ENCODE peak calls at places on chromosomes 12 and 14, in four cellular contexts. A, K, G and F are unnamed samples.

GRCh38 chr12:121036810-121037326 is 2.2 kb downstream of the OASL start:
- DNase-seq in G (no peak), K (peak), A (peak), F (no peak)

GRCh38 chr14:31363331-31364073 is 56.8 kb downstream of the HEATR5A start:
- DNase-seq in K (no peak), A (no peak), G (no peak), F (no peak)

GRCh38 chr14:92702441-92702918 is 45.9 kb downstream of the LGMN start:
- DNase-seq in G (no peak), K (no peak), A (no peak), F (no peak)

GRCh38 chr14:102993523-102993922 is 63.8 kb downstream of the CDC42BPB start:
- DNase-seq in G (no peak), A (peak), K (peak), F (no peak)

GRCh38 chr14:95188372-95188771 is 31.0 kb upstream of the DICER1 start:
- DNase-seq in G (no peak), A (no peak), K (no peak), F (no peak)

GRCh38 chr12:4012977-4013968 is 140.1 kb upstream of the PARP11 start:
- DNase-seq in A (no peak), K (no peak), G (no peak), F (no peak)

GRCh38 chr12:52186135-52186840 is 5.5 kb downstream of the KRT80 start:
- DNase-seq in G (no peak), A (peak), K (peak), F (no peak)

GRCh38 chr12:109764776-109765492 is 51.3 kb downstream of the FAM222A start:
- DNase-seq in K (no peak), A (no peak), G (peak), F (no peak)

GRCh38 chr12:45334396-45334795 is 118.5 kb downstream of the ANO6 start:
- DNase-seq in K (no peak), A (no peak), G (no peak), F (no peak)

GRCh38 chr12:132429932-132430643 is 59.9 kb upstream of the FBRSL1 start:
- DNase-seq in G (no peak), K (no peak), A (no peak), F (no peak)

GRCh38 chr14:74947353-74948227 is 7.8 kb downstream of the PGF start:
- DNase-seq in K (no peak), G (no peak), A (no peak), F (no peak)

GRCh38 chr14:88185843-88186242 is 137.2 kb downstream of the KCNK10 start:
- DNase-seq in K (no peak), A (no peak), G (no peak), F (no peak)

GRCh38 chr14:66284346-66284745 is 201.8 kb upstream of the CCDC196 start:
- DNase-seq in G (no peak), A (peak), K (peak), F (no peak)

GRCh38 chr12:131946757-131947156 is 3.0 kb upstream of the EP400 start:
- DNase-seq in K (no peak), G (peak), A (no peak), F (no peak)

GRCh38 chr14:58133739-58134138 is 18.3 kb downstream of the ARMH4 start:
- DNase-seq in K (peak), A (peak), G (no peak), F (no peak)

GRCh38 chr12:128338344-128338743 is 71.4 kb downstream of the TMEM132C start:
- DNase-seq in A (no peak), K (no peak), G (no peak), F (no peak)

GRCh38 chr12:51404627-51405026 is 13.4 kb upstream of the GALNT6 start:
- DNase-seq in K (no peak), A (no peak), G (no peak), F (no peak)

GRCh38 chr12:130742716-130743115 is 26.6 kb upstream of the RIMBP2 start:
- DNase-seq in A (no peak), K (no peak), G (no peak), F (no peak)

GRCh38 chr14:71138236-71139057 is 231.2 kb downstream of the PCNX1 start:
- DNase-seq in A (no peak), G (no peak), K (no peak), F (no peak)

GRCh38 chr12:45934956-45935355 is 55.4 kb downstream of the SCAF11 start:
- DNase-seq in G (no peak), A (no peak), K (no peak), F (no peak)

GRCh38 chr12:50110762-50111416 is 1.1 kb upstream of the COX14 start:
- DNase-seq in K (peak), G (peak), A (no peak), F (peak)

GRCh38 chr12:66896797-66897196 is 217.9 kb upstream of the GRIP1 start:
- DNase-seq in A (no peak), G (no peak), K (no peak), F (no peak)

GRCh38 chr12:65816086-65816485 is 8.2 kb upstream of the HMGA2 start:
- DNase-seq in A (no peak), G (no peak), K (no peak), F (no peak)

GRCh38 chr12:107514887-107515445 is 170.6 kb upstream of the PWP1 start:
- DNase-seq in A (peak), K (peak), G (no peak), F (no peak)

GRCh38 chr12:50215033-50215432 is 47.9 kb upstream of the CERS5 start:
- DNase-seq in K (peak), A (peak), G (no peak), F (no peak)

GRCh38 chr12:15796493-15797141 is 7.4 kb upstream of the EPS8 start:
- DNase-seq in A (no peak), K (peak), G (no peak), F (no peak)

GRCh38 chr12:49776858-49777257 is 35.5 kb downstream of the TMBIM6 start:
- DNase-seq in A (no peak), G (no peak), K (no peak), F (no peak)

GRCh38 chr12:128606538-128606937 is 217.2 kb downstream of the SLC15A4 start:
- DNase-seq in K (no peak), A (no peak), G (no peak), F (no peak)

GRCh38 chr14:62162998-62163589 is 400.9 kb downstream of the SNAPC1 start:
- DNase-seq in G (no peak), K (peak), A (peak), F (no peak)

GRCh38 chr14:62168564-62169155 is 406.4 kb downstream of the SNAPC1 start:
- DNase-seq in G (no peak), A (no peak), K (no peak), F (no peak)
- TF ChIP-seq CTCF in G (no peak), A (no peak), K (peak), F (no peak)

GRCh38 chr14:104473244-104473565 is 106.4 kb upstream of the C14orf180 start:
- DNase-seq in G (no peak), K (no peak), A (no peak), F (no peak)
- H3K27ac ChIP-seq in G (no peak), K (no peak), A (no peak), F (no peak)

GRCh38 chr12:13000616-13000934 is 510 bp upstream of the HEBP1 start:
- DNase-seq in G (no peak), K (no peak), A (no peak), F (no peak)

GRCh38 chr12:12999959-13000615 is at the start of gene HEBP1:
- DNase-seq in G (peak), A (peak), K (peak), F (peak)

GRCh38 chr12:13001725-13002040 is 1.6 kb upstream of the HEBP1 start:
- DNase-seq in K (no peak), A (no peak), G (no peak), F (no peak)

GRCh38 chr12:13002301-13003097 is 2.4 kb upstream of the HEBP1 start:
- DNase-seq in K (peak), G (no peak), A (no peak), F (no peak)

DNA sequence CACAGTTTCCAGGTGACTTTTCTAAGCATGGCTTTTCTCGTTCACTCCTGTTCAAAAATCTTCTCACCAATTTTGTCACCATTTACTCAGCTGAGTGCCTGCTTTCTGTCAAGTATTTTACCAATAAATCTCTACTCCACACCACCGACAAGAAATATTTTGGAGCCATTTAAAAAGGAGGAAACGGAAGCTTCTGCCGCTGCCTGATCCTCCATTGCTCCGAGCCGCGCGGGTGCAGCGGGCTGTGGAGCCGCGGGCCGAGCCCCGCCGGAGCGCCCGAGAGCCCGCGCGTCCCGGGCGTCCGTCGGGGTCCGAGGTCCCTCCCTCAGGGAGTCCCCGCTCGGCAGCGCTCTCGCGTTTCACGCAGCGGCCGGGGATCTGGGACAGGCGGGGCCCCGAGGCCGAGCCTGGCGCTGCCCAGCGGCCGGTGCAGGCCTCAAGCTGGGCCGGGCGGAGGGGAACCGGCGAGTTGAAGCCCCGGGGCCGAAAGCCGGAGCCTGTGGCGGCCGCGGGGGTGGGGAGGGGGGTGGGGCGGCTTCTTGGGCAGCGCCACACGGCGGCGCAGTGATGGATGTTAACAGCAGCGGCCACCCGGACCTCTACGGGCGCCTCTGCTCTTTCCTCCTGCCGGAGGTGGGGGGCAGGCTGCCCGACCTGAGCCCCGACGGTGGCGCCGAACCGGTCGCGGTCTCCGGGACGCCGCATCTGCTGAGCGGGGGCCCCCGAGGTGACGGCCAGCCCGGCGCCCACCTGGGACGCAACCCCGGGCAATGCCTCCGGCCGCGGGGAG is 1.1 kb upstream of the HEBP1 start:
- DNase-seq in G (peak), K (peak), A (peak), F (peak)
- TF ChIP-seq CTCF in G (no peak), K (peak), A (peak), F (peak)

GRCh38 chr12:1797991-1798733 is 22.2 kb upstream of the LRTM2 start:
- DNase-seq in A (no peak), K (no peak), G (peak), F (peak)
- H3K27ac ChIP-seq in A (no peak), K (no peak), G (no peak), F (no peak)